ENCODE peak calls at places on chromosomes 1 and 21, in five cellular contexts. Q is trophoblast cell, Y is neuronal stem cell, U is mesenchymal stem cell, B is H1. A is an unnamed sample.

GRCh38 chr1:169701261-169701802 is 10.1 kb downstream of the SELL start:
- DNase-seq in Q (no peak), Y (no peak), U (no peak), B (no peak), A (no peak)

GRCh38 chr1:215156232-215156631 is 73.7 kb downstream of the KCNK2 start:
- DNase-seq in Q (no peak), Y (no peak), U (peak; percentile 3), B (no peak), A (no peak)

GRCh38 chr1:2482588-2482987 is 6.5 kb downstream of the PLCH2 start:
- DNase-seq in Q (no peak), Y (no peak), U (no peak), B (no peak), A (no peak)

GRCh38 chr1:2543543-2544092 is 12.6 kb upstream of the TNFRSF14 start:
- DNase-seq in Q (peak; percentile 28), Y (peak; percentile 68), U (peak; percentile 60), B (no peak), A (no peak)

GRCh38 chr21:34864370-34865209 is 184.5 kb downstream of the RUNX1 start:
- DNase-seq in Q (peak; percentile 80), Y (no peak), U (no peak), B (no peak), A (no peak)

GRCh38 chr1:50978144-50978851 is 8.3 kb downstream of the CDKN2C start:
- DNase-seq in Q (peak; percentile 46), Y (no peak), U (peak; percentile 42), B (peak; percentile 90), A (peak; percentile 90)

GRCh38 chr1:154442006-154442740 is 37.0 kb downstream of the IL6R start:
- DNase-seq in Q (peak; percentile 18), Y (no peak), U (peak; percentile 75), B (peak; percentile 72), A (no peak)

GRCh38 chr1:30929135-30929889 is 20.8 kb upstream of the SDC3 start:
- DNase-seq in Q (peak; percentile 74), Y (no peak), U (peak; percentile 55), B (peak; percentile 86), A (peak; percentile 73)

GRCh38 chr1:47575855-47576757 is 138.3 kb downstream of the FOXD2 start:
- DNase-seq in Q (no peak), Y (no peak), U (peak; percentile 56), B (no peak), A (no peak)

GRCh38 chr1:67815303-67816095 is 17.8 kb downstream of the GNG12 start:
- DNase-seq in Q (peak; percentile 99), Y (no peak), U (no peak), B (no peak), A (no peak)

GRCh38 chr1:167118188-167118587 is 24.3 kb downstream of the STYXL2 start:
- DNase-seq in Q (no peak), Y (no peak), U (no peak), B (no peak), A (no peak)

GRCh38 chr1:197269053-197269452 is 1.0 kb downstream of the CRB1 start:
- DNase-seq in Q (no peak), Y (no peak), U (no peak), B (no peak), A (no peak)

GRCh38 chr1:1166642-1167415 is 6.9 kb upstream of the TTLL10 start:
- DNase-seq in Q (no peak), Y (no peak), U (no peak), B (peak; percentile 41), A (no peak)

GRCh38 chr1:160366731-160367515 is at the start of gene NHLH1:
- DNase-seq in Q (no peak), Y (no peak), U (no peak), B (no peak), A (no peak)

GRCh38 chr1:235341334-235341733 is 13.0 kb downstream of the GGPS1 start:
- DNase-seq in Q (no peak), Y (no peak), U (no peak), B (no peak), A (no peak)

GRCh38 chr1:3217096-3217724 is 148.2 kb downstream of the PRDM16 start:
- DNase-seq in Q (no peak), Y (no peak), U (no peak), B (no peak), A (no peak)

GRCh38 chr1:55275976-55276375 is 60.8 kb upstream of the USP24 start:
- DNase-seq in Q (peak; percentile 91), Y (no peak), U (peak; percentile 29), B (no peak), A (no peak)

GRCh38 chr1:163174524-163175437 is 27.9 kb downstream of the RGS5 start:
- DNase-seq in Q (peak; percentile 69), Y (peak; percentile 35), U (peak; percentile 63), B (peak; percentile 77), A (peak; percentile 62)

GRCh38 chr1:51237714-51238403 is 1.8 kb downstream of the RNF11 start:
- DNase-seq in Q (peak; percentile 42), Y (peak; percentile 23), U (peak; percentile 56), B (no peak), A (no peak)

GRCh38 chr1:22137006-22137720 is 5.7 kb downstream of the WNT4 start:
- DNase-seq in Q (no peak), Y (no peak), U (peak; percentile 60), B (no peak), A (peak; percentile 57)

GRCh38 chr21:46480466-46480865 is 21.8 kb downstream of the DIP2A start:
- DNase-seq in Q (no peak), Y (no peak), U (no peak), B (no peak), A (no peak)

GRCh38 chr1:170559166-170559565 is 27.2 kb downstream of the GORAB start:
- DNase-seq in Q (no peak), Y (no peak), U (no peak), B (no peak), A (no peak)

GRCh38 chr1:37076168-37076567 is 41.9 kb upstream of the GRIK3 start:
- DNase-seq in Q (no peak), Y (no peak), U (no peak), B (no peak), A (no peak)

GRCh38 chr1:211548321-211549091 is 30.5 kb downstream of the SLC30A1 start:
- DNase-seq in Q (peak; percentile 58), Y (no peak), U (no peak), B (no peak), A (peak; percentile 56)

GRCh38 chr1:113918243-113918642 is 10.9 kb upstream of the HIPK1 start:
- DNase-seq in Q (no peak), Y (no peak), U (no peak), B (no peak), A (no peak)

GRCh38 chr1:9106286-9106685 is 22.6 kb downstream of the GPR157 start:
- DNase-seq in Q (no peak), Y (no peak), U (no peak), B (no peak), A (no peak)

GRCh38 chr1:103275725-103276124 is 167.4 kb upstream of the COL11A1 start:
- DNase-seq in Q (no peak), Y (no peak), U (peak; percentile 29), B (no peak), A (no peak)

GRCh38 chr1:214351551-214352277 is 70.8 kb downstream of the SMYD2 start:
- DNase-seq in Q (no peak), Y (no peak), U (no peak), B (no peak), A (no peak)

GRCh38 chr1:223189525-223189902 is 46.5 kb upstream of the TLR5 start:
- DNase-seq in Q (no peak), Y (no peak), U (no peak), B (no peak), A (no peak)

GRCh38 chr1:92854386-92854785 is 22.5 kb downstream of the RPL5 start:
- DNase-seq in Q (peak; percentile 55), Y (no peak), U (no peak), B (no peak), A (no peak)

GRCh38 chr1:187038789-187039188 is 210.0 kb downstream of the PLA2G4A start:
- DNase-seq in Q (peak; percentile 64), Y (no peak), U (peak; percentile 6), B (no peak), A (no peak)
- H2BK12ac ChIP-seq in Q (no peak overlapping the region), Y (no peak overlapping the region), U (no peak overlapping the region), B (no peak overlapping the region), A (no peak overlapping the region)

GRCh38 chr21:41781047-41781405 is 14.2 kb upstream of the RIPK4 start:
- DNase-seq in Q (no peak), Y (no peak), U (no peak), B (no peak), A (no peak)

GRCh38 chr21:41777934-41778815 is 11.3 kb upstream of the RIPK4 start:
- DNase-seq in Q (peak; percentile 99), Y (peak; percentile 82), U (peak; percentile 75), B (peak; percentile 97), A (peak; percentile 95)

GRCh38 chr21:41779659-41780058 is 12.8 kb upstream of the RIPK4 start:
- DNase-seq in Q (peak; percentile 10), Y (no peak), U (no peak), B (no peak), A (no peak)

GRCh38 chr21:41780337-41781046 is 13.6 kb upstream of the RIPK4 start:
- DNase-seq in Q (no peak), Y (no peak), U (no peak), B (no peak), A (no peak)

GRCh38 chr21:41778974-41779600 is 12.2 kb upstream of the RIPK4 start:
- DNase-seq in Q (peak; percentile 40), Y (no peak), U (no peak), B (no peak), A (peak; percentile 75)
- H2BK12ac ChIP-seq in Q (no peak overlapping the region), Y (no peak overlapping the region), U (no peak overlapping the region), B (no peak overlapping the region), A (no peak overlapping the region)

DNA sequence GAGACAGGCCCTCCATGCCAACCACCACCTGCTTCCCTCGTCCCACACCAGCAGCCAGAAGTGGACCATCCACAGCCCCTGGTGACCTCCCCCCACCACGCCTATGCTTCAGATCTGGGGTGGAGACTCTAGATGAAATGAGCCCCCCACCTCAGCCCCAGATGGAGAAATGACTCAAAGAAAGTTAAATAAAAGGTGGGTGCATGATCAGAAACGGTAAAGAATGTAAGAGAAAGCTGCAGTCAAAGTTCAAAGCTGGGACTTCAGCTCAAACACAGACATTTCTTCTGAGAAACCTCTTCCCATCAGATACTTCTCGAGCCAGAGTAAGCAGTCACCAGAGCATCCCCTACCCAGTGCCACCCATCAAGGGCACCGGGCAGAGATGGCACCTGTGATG is 43.1 kb upstream of the HMGB4 start:
- DNase-seq in Q (no peak), Y (no peak), U (no peak), B (no peak), A (no peak)
- H2BK12ac ChIP-seq in Q (no peak overlapping the region), Y (no peak overlapping the region), U (no peak overlapping the region), B (no peak overlapping the region), A (no peak overlapping the region)

DNA sequence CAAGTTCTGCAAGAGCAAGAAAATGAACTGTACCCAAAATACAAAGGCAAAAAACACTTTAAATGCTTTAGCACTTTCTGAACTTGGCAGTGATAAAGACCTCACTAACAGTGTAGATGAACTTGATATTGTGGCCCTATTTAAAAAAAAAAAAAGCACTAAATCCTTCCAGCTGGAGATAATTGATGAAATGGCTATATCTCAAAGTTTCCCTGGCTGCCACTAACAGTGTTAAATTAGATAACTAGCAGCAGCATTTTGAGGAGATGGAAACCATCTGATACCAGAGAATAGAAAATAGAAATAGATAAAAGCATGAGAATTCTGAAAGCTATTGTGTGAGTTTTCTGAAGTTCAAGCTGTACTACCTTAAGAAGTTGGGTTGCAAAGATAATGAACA is 317.2 kb downstream of the RWDD3 start:
- DNase-seq in Q (no peak), Y (no peak), U (no peak), B (no peak), A (no peak)
- H2BK12ac ChIP-seq in Q (no peak overlapping the region), Y (no peak overlapping the region), U (no peak overlapping the region), B (no peak overlapping the region), A (no peak overlapping the region)